ENCODE peak calls at places on chromosomes 6 and 20, in four cellular contexts. One of them, this sample, is unnamed.

GRCh38 chr6:82841309-82841708 is 224.3 kb downstream of the UBE3D start:
- DNase-seq in K562: no peak
- DNase-seq in GM12878: no peak
- DNase-seq in HL-60: no peak
- DNase-seq in this sample: no peak

GRCh38 chr6:155126727-155127439 is 131.8 kb downstream of the TIAM2 start:
- DNase-seq in K562: peak
- DNase-seq in GM12878: no peak
- DNase-seq in HL-60: no peak
- DNase-seq in this sample: no peak

GRCh38 chr20:34199183-34199582 is 42.0 kb upstream of the ASIP start:
- DNase-seq in K562: no peak
- DNase-seq in GM12878: no peak
- DNase-seq in HL-60: peak
- DNase-seq in this sample: no peak

GRCh38 chr6:167739721-167740475 is 86.8 kb upstream of the AFDN start:
- DNase-seq in K562: no peak
- DNase-seq in GM12878: no peak
- DNase-seq in HL-60: no peak
- DNase-seq in this sample: no peak

GRCh38 chr6:112321882-112322508 is 25.1 kb upstream of the RFPL4B start:
- DNase-seq in K562: no peak
- DNase-seq in GM12878: no peak
- DNase-seq in HL-60: no peak
- DNase-seq in this sample: no peak

GRCh38 chr6:24357336-24358218 is at the start of gene DCDC2:
- DNase-seq in K562: peak
- DNase-seq in GM12878: no peak
- DNase-seq in HL-60: no peak
- DNase-seq in this sample: no peak

GRCh38 chr6:88238065-88238464 is 71.9 kb upstream of the CNR1 start:
- DNase-seq in K562: peak
- DNase-seq in GM12878: peak
- DNase-seq in HL-60: peak
- DNase-seq in this sample: peak

GRCh38 chr6:79558099-79558498 is 20.9 kb upstream of the LCA5 start:
- DNase-seq in K562: no peak
- DNase-seq in GM12878: no peak
- DNase-seq in HL-60: no peak
- DNase-seq in this sample: no peak

GRCh38 chr6:2706482-2706881 is 44.2 kb downstream of the MYLK4 start:
- DNase-seq in K562: no peak
- DNase-seq in GM12878: no peak
- DNase-seq in HL-60: no peak
- DNase-seq in this sample: no peak

GRCh38 chr20:56676001-56676400 is 46.9 kb downstream of the TFAP2C start:
- DNase-seq in K562: no peak
- DNase-seq in GM12878: no peak
- DNase-seq in HL-60: no peak
- DNase-seq in this sample: no peak

GRCh38 chr20:37938181-37938775 is 35.4 kb downstream of the VSTM2L start:
- DNase-seq in K562: no peak
- DNase-seq in GM12878: no peak
- DNase-seq in HL-60: no peak
- DNase-seq in this sample: no peak

GRCh38 chr6:56040271-56040670 is 164.9 kb upstream of the BMP5 start:
- DNase-seq in K562: no peak
- DNase-seq in GM12878: no peak
- DNase-seq in HL-60: no peak
- DNase-seq in this sample: no peak

GRCh38 chr20:61756966-61757677 is 308.6 kb downstream of the TAF4 start:
- DNase-seq in K562: no peak
- DNase-seq in GM12878: no peak
- DNase-seq in HL-60: no peak
- DNase-seq in this sample: no peak

DNA sequence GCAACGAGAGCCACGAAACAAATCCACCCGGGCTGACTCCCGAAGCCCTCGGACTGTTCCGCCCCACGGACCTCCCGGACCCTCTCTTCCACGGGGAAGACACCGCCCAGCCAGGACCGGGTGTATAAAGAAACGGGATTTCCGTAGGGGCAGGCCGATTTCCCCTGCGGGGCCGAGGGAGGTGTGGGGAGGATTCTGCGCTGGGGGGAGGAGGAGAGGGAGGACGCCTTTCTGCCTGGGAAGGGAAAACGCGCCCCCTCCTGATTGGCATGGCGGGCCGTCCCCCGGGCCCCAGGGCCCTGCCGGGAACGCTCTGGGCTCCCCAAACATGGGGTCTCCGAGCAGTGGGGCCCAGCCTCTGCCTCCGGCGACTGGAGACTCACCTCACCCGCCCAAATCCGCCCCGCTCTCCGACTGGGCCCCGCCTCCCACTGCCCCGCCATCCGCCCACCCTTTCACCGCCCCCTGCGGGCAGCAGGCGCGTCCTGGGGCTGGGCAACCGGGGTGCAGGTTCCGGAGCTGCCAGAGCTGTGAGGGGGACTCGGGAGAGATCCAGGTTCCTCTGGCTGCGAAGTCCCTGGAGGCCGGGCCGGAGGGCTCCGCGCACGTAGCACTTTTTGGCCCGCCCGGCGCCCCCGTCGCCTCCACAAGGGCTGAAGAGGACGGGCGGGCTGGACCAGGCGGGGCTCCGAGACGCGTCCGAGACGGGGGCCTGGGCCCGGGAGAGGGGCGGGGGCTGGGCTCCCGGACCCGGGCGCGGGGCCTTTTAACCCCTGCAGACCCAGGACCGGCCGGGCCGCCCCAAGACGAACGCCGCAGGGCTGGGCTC is 586 bp upstream of the PPDPF start:
- DNase-seq in K562: peak
- DNase-seq in GM12878: no peak
- DNase-seq in HL-60: no peak
- DNase-seq in this sample: no peak
- TF ChIP-seq SPI1 in K562: no peak
- TF ChIP-seq SPI1 in GM12878: no peak
- TF ChIP-seq SPI1 in HL-60: no peak
- TF ChIP-seq SPI1 in this sample: no peak

DNA sequence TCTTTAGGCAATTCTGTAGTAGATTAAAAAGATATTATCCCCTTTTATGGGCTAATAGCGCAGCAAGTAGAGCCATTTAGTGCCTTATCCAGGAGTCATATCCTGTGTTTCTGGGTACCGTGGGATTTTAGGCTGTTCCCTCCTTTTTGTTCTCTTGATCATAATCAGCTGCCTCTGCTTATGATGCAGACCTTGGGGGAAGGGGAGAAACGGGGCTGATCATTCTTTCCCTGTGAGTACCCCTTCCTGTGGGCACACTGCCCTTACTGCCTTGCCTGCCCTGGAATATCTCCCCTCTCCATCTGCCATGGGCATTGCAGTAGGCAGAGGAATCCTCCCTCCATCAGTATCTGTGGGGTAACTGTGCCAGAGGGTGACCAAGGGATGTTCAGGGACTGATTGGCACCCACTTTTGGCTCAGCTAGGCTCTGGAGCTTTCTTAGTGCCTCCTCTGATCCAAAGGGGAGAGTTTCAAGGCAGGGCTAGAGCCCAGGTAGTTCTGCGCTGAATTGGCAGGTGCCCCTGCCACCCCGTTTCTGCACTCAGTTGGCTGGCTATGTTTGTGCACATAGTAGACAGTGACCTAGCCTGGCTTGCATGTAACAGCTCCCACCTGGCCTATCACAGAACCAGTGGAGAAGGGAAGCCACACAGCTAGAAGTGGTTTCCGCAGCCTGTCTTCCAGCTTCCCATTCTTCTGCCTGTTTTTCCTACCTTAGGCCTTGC is 103.3 kb downstream of the FIG4 start:
- DNase-seq in K562: no peak
- DNase-seq in GM12878: no peak
- DNase-seq in HL-60: peak
- DNase-seq in this sample: no peak
- TF ChIP-seq POLR2AphosphoS5 in K562: no peak
- TF ChIP-seq POLR2AphosphoS5 in GM12878: no peak
- TF ChIP-seq POLR2AphosphoS5 in HL-60: no peak
- TF ChIP-seq POLR2AphosphoS5 in this sample: no peak

GRCh38 chr20:32560482-32560988 is 24.6 kb downstream of the NOL4L start:
- DNase-seq in K562: no peak
- DNase-seq in GM12878: no peak
- DNase-seq in HL-60: no peak
- DNase-seq in this sample: no peak

GRCh38 chr20:32559753-32560380 is 25.3 kb downstream of the NOL4L start:
- DNase-seq in K562: no peak
- DNase-seq in GM12878: no peak
- DNase-seq in HL-60: no peak
- DNase-seq in this sample: no peak

GRCh38 chr20:32562495-32562911 is 22.6 kb downstream of the NOL4L start:
- DNase-seq in K562: no peak
- DNase-seq in GM12878: no peak
- DNase-seq in HL-60: no peak
- DNase-seq in this sample: no peak

GRCh38 chr20:32559216-32559752 is 25.8 kb downstream of the NOL4L start:
- DNase-seq in K562: no peak
- DNase-seq in GM12878: no peak
- DNase-seq in HL-60: no peak
- DNase-seq in this sample: no peak

GRCh38 chr20:32560989-32561830 is 23.9 kb downstream of the NOL4L start:
- DNase-seq in K562: no peak
- DNase-seq in GM12878: no peak
- DNase-seq in HL-60: no peak
- DNase-seq in this sample: no peak
- TF ChIP-seq SPI1 in K562: no peak
- TF ChIP-seq SPI1 in GM12878: no peak
- TF ChIP-seq SPI1 in HL-60: no peak
- TF ChIP-seq SPI1 in this sample: no peak

DNA sequence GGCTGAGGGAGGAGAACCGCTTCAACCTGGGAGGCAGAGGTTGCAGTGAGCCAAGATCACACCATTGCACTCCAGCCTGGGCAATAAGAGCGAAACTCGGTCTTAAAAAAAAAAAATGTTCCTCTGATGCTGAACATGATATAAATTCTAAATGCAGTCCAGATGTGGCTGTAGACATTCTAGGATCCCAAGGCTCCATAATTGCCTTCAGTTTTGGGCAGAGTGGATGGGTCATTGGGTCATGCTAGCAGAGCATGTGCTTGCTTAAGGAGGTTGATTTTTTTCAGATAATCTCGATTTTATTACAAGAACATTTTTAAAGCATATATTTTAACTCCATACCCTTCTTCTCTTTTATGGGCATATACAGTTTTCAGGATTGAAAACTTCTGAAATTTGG is 112.0 kb downstream of the UTRN start:
- DNase-seq in K562: no peak
- DNase-seq in GM12878: no peak
- DNase-seq in HL-60: no peak
- DNase-seq in this sample: no peak
- TF ChIP-seq POLR2AphosphoS5 in K562: no peak
- TF ChIP-seq POLR2AphosphoS5 in GM12878: no peak
- TF ChIP-seq POLR2AphosphoS5 in HL-60: no peak
- TF ChIP-seq POLR2AphosphoS5 in this sample: no peak

DNA sequence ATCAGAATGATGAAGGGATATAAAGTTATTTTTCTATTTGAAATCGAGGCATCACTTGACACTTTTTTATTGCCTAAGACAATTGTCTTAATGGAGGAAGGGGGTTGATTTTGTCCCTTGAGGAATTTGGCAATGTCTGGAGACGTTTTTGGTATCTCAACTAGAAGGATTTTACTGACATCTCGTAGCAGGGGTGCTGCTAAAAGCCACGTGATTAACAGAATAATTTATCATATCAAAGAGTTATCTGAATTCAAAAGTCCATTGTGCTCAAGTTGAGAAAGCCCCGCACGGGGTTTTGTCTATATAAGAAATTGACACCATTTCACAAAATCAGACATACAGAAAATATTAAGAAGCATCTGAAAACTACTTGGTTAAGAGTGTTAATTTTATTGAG is 1.5 kb upstream of the TAAR6 start:
- DNase-seq in K562: no peak
- DNase-seq in GM12878: no peak
- DNase-seq in HL-60: no peak
- DNase-seq in this sample: no peak
- TF ChIP-seq SPI1 in K562: no peak
- TF ChIP-seq SPI1 in GM12878: no peak
- TF ChIP-seq SPI1 in HL-60: no peak
- TF ChIP-seq SPI1 in this sample: no peak